ENCODE peak calls at places on chromosomes 5 and 9, in eight cellular contexts. Y is tibial artery, T is thoracic aorta, Q is GM23248, J is RWPE2, B is iPS DF 6.9, I is cardiac muscle cell, Z is neuronal stem cell. H is an unnamed sample.

GRCh38 chr5:39420482-39421145 is 4.2 kb downstream of the DAB2 start:
- DNase-seq in T (peak), I (peak), Q (peak), Z (no peak), Y (peak), J (no peak), B (no peak), H (no peak)

GRCh38 chr5:15573594-15573993 is 73.6 kb downstream of the FBXL7 start:
- DNase-seq in Z (no peak), Q (no peak), Y (no peak), I (no peak), B (no peak), J (no peak), T (no peak), H (no peak)

GRCh38 chr9:87889065-87889881 is 6.6 kb downstream of the SPATA31E1 start:
- DNase-seq in I (no peak), Q (no peak), B (no peak), Y (no peak), T (no peak), Z (no peak), J (no peak), H (no peak)

GRCh38 chr5:180970875-180971274 is 17.8 kb upstream of the BTNL3 start:
- DNase-seq in Y (no peak), T (no peak), Z (no peak), B (no peak), I (no peak), J (no peak), Q (no peak), H (no peak)

GRCh38 chr9:70113403-70114022 is 69.9 kb downstream of the MAMDC2 start:
- DNase-seq in J (no peak), B (peak), I (peak), Z (peak), Q (peak), Y (peak), T (no peak), H (no peak)

GRCh38 chr9:134830126-134830525 is 50.5 kb upstream of the FCN2 start:
- DNase-seq in T (no peak), J (no peak), Z (no peak), B (no peak), I (no peak), Y (no peak), Q (no peak), H (no peak)

GRCh38 chr5:150624334-150625163 is 15.9 kb upstream of the SYNPO start:
- DNase-seq in Q (peak), I (peak), J (no peak), Y (no peak), T (no peak), Z (no peak), B (no peak), H (no peak)

GRCh38 chr9:137727716-137728115 is 108.9 kb downstream of the EHMT1 start:
- DNase-seq in Q (no peak), Z (no peak), I (no peak), Y (no peak), B (no peak), J (no peak), T (no peak), H (no peak)

GRCh38 chr9:2962471-2963172 is 118.7 kb upstream of the PUM3 start:
- DNase-seq in T (no peak), Q (no peak), B (no peak), Z (no peak), Y (no peak), I (no peak), J (no peak), H (no peak)

GRCh38 chr5:54518146-54519082 is 855 bp downstream of the SNX18 start:
- DNase-seq in B (no peak), Y (peak), T (no peak), I (peak), Q (peak), J (peak), Z (no peak), H (no peak)

GRCh38 chr9:12719431-12719830 is 26.2 kb downstream of the TYRP1 start:
- DNase-seq in Q (peak), I (peak), Z (no peak), Y (no peak), B (no peak), J (no peak), T (no peak), H (no peak)

GRCh38 chr5:30039379-30039778 is 1154.1 kb upstream of the CDH6 start:
- DNase-seq in Q (no peak), I (no peak), Z (no peak), J (no peak), B (no peak), Y (no peak), T (no peak), H (no peak)

GRCh38 chr5:108382784-108383358 is 973 bp upstream of the FBXL17 start:
- DNase-seq in Z (peak), T (no peak), J (no peak), Q (peak), Y (no peak), I (peak), B (no peak), H (no peak)

GRCh38 chr5:139696894-139697658 is 48.9 kb downstream of the CXXC5 start:
- DNase-seq in I (peak), Q (peak), Y (peak), Z (no peak), T (peak), B (no peak), J (no peak), H (no peak)

GRCh38 chr5:34674226-34674625 is 18.1 kb downstream of the RAI14 start:
- DNase-seq in Y (no peak), B (no peak), J (no peak), T (no peak), Z (no peak), I (peak), Q (peak), H (no peak)

GRCh38 chr9:93096131-93096802 is at the start of gene CARD19:
- DNase-seq in Z (peak), Q (peak), I (peak), J (peak), Y (peak), T (no peak), B (no peak), H (no peak)

GRCh38 chr9:21964925-21965385 is 29.2 kb downstream of the CDKN2A start:
- DNase-seq in Q (peak), Z (no peak), I (peak), B (no peak), T (no peak), J (no peak), Y (no peak), H (no peak)

GRCh38 chr5:150457112-150457511 is 7.6 kb upstream of the RPS14 start:
- DNase-seq in Y (no peak), Z (no peak), J (no peak), T (no peak), I (no peak), B (no peak), Q (no peak), H (no peak)

GRCh38 chr5:126536874-126537273 is 58.1 kb downstream of the ALDH7A1 start:
- DNase-seq in Q (no peak), J (no peak), B (no peak), Z (no peak), Y (no peak), I (no peak), T (no peak), H (no peak)

GRCh38 chr5:35436441-35437057 is 181.1 kb upstream of the SPEF2 start:
- DNase-seq in T (no peak), Q (peak), I (peak), J (no peak), Y (no peak), Z (peak), B (no peak), H (no peak)

GRCh38 chr9:37054513-37054776 is 20.4 kb upstream of the PAX5 start:
- DNase-seq in J (no peak), Z (no peak), T (no peak), I (no peak), B (no peak), Y (no peak), Q (no peak), H (no peak)
- H3K4me3 ChIP-seq in J (no peak), Z (no peak), T (no peak), I (no peak), B (no peak), Y (no peak), Q (no peak), H (no peak)

GRCh38 chr9:83599071-83599470 is 23.9 kb upstream of the IDNK start:
- DNase-seq in Y (no peak), J (no peak), Q (no peak), Z (no peak), B (no peak), T (no peak), I (no peak), H (no peak)
- H3K27ac ChIP-seq in Y (no peak), J (no peak), Q (no peak), Z (no peak), B (no peak), T (no peak), I (no peak), H (no peak)

GRCh38 chr5:1948663-1949191 is 66.0 kb upstream of the IRX4 start:
- DNase-seq in Q (no peak), Y (no peak), T (no peak), Z (no peak), I (no peak), J (peak), B (no peak), H (no peak)
- H3K4me3 ChIP-seq in Q (no peak), Y (no peak), T (no peak), Z (no peak), I (no peak), J (no peak), B (no peak), H (peak)

DNA sequence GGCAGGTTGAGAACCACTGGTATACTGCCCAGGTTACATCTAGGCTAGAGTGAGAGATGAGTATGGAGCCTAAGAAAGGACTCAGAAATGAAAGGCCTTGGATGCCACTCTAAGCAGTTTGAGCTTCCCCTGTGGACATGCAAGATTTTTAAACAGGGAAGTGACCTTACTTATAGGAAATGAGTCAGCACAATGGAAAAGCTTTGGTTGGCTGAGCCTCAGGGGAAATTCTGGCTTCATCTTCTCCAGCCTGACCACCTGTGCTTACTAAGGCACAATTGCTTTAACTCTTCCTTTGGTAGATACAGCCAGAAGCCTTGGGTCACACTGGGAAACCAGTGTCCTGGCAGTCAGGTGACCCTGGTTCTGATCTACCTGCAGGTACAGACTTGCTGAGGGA is 380.2 kb upstream of the ZNF462 start:
- DNase-seq in I (peak), Z (no peak), T (no peak), J (no peak), Q (no peak), B (no peak), Y (no peak), H (no peak)
- H3K27ac ChIP-seq in I (no peak), Z (no peak), T (no peak), J (peak), Q (no peak), B (no peak), Y (no peak), H (no peak)

GRCh38 chr9:98931990-98932389 is 11.7 kb upstream of the COL15A1 start:
- DNase-seq in T (no peak), J (no peak), B (no peak), Z (no peak), Y (no peak), Q (no peak), I (no peak), H (no peak)

GRCh38 chr9:98935064-98935463 is 8.6 kb upstream of the COL15A1 start:
- DNase-seq in Z (no peak), T (no peak), Q (no peak), B (no peak), J (no peak), Y (no peak), I (no peak), H (no peak)

GRCh38 chr9:98933890-98934289 is 9.8 kb upstream of the COL15A1 start:
- DNase-seq in Y (no peak), Q (no peak), T (no peak), I (no peak), Z (no peak), B (no peak), J (no peak), H (no peak)

GRCh38 chr9:98931543-98931942 is 12.2 kb upstream of the COL15A1 start:
- DNase-seq in Y (no peak), T (no peak), J (no peak), Q (no peak), B (no peak), I (no peak), Z (no peak), H (no peak)

GRCh38 chr9:98933185-98933584 is 10.5 kb upstream of the COL15A1 start:
- DNase-seq in B (no peak), I (no peak), Y (no peak), Q (no peak), Z (no peak), J (no peak), T (no peak), H (no peak)
- H3K4me3 ChIP-seq in B (no peak), I (no peak), Y (no peak), Q (no peak), Z (no peak), J (no peak), T (no peak), H (no peak)

DNA sequence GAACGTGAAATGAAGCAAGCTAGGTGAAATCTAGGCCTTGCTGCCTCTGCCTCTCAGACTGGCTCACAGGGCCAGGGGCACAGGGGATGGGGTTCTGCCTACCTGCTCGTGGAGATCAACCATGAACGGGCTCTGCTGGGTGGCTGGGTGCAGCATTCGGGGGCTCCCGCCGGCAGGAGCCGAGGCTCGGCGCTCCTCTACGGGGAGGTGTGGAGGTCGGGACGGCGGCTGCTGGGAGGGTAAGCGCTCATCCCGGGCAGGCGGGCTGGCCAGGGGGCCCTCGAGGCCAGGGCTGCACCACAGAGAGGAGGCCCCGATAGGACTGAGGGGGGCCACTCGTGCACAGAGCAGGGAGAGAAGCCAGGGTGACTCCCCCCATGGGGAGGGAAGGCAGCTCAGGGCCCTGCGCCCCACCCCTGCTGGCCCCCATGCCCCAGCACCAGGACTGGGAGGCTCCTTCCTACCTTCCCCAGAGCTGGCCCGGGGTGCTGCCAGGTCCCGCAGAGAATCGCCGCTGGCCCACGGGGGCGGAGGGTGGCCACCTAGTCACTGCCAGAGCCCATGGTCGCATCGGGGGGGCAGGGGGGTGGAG is 5.2 kb downstream of the RNF44 start:
- DNase-seq in Y (no peak), Q (no peak), J (no peak), B (no peak), T (no peak), Z (no peak), I (no peak), H (no peak)
- H3K27ac ChIP-seq in Y (no peak), Q (no peak), J (no peak), B (no peak), T (no peak), Z (no peak), I (no peak), H (no peak)

DNA sequence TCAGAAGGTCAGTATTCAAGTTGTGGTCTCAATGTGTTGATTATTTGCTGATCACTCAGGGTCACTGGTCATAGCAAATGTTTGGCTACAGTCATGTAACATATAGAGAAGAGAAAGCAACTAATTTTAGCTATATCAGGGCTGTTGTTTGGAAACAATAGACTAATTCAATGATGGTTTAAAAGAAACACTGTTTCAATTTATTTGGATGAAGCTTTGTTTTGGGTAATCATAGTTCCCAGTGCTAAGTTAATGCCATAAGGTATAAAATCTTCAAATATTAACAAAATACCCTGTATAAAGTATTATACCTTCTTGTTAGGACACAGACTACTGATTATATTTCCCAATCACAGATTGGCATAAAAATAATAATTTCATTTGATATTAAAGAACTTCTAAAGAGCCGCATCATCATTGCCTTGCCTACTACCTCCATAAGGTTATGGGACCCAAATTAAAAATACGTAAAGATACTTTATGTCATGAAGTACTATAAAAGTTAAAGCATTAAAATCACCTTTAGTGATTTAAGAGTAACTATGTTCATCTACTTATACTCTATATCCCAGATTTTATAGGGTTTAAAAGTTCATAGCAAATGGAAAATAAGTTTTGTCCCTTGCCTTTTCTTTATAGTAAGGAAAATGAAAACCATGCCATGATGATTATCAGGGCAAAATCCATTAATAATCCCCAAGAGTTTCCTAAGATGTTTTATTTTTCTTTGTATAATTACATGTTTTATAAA is 6.0 kb downstream of the NR3C1 start:
- DNase-seq in Z (no peak), J (no peak), Y (no peak), T (no peak), Q (no peak), I (no peak), B (no peak), H (no peak)
- H3K4me3 ChIP-seq in Z (no peak), J (peak), Y (peak), T (peak), Q (peak), I (no peak), B (no peak), H (peak)

H was measured in esophagus squamous epithelium.